ENCODE peak calls at places on chromosomes 5 and 9, in seven cellular contexts. One of them, this sample, is unnamed. For H3K9me3, the result is how much of the 10 kb centered on the place peaks cover.

GRCh38 chr5:97542469-97542868 is 359.4 kb upstream of the RIOK2 start:
- DNase-seq in gastrocnemius medialis: no peak
- DNase-seq in sigmoid colon: no peak
- DNase-seq in body of pancreas: no peak
- DNase-seq in breast epithelium: no peak
- DNase-seq in lower lobe of right lung: no peak
- DNase-seq in A549: no peak
- DNase-seq in this sample: no peak

GRCh38 chr5:33440482-33441240 is at the start of gene TARS1:
- DNase-seq in gastrocnemius medialis: peak
- DNase-seq in sigmoid colon: peak
- DNase-seq in body of pancreas: peak
- DNase-seq in breast epithelium: peak
- DNase-seq in lower lobe of right lung: peak
- DNase-seq in A549: peak
- DNase-seq in this sample: peak

GRCh38 chr9:98385751-98386150 is 130.3 kb upstream of the TBC1D2 start:
- DNase-seq in gastrocnemius medialis: no peak
- DNase-seq in sigmoid colon: no peak
- DNase-seq in body of pancreas: no peak
- DNase-seq in breast epithelium: no peak
- DNase-seq in lower lobe of right lung: no peak
- DNase-seq in A549: no peak
- DNase-seq in this sample: no peak

GRCh38 chr5:164359260-164359930 is 854.0 kb downstream of the MAT2B start:
- DNase-seq in gastrocnemius medialis: no peak
- DNase-seq in sigmoid colon: no peak
- DNase-seq in body of pancreas: no peak
- DNase-seq in breast epithelium: no peak
- DNase-seq in lower lobe of right lung: no peak
- DNase-seq in A549: no peak
- DNase-seq in this sample: no peak

GRCh38 chr5:132074772-132075718 is 1.5 kb downstream of the CSF2 start:
- DNase-seq in gastrocnemius medialis: no peak
- DNase-seq in sigmoid colon: no peak
- DNase-seq in body of pancreas: no peak
- DNase-seq in breast epithelium: no peak
- DNase-seq in lower lobe of right lung: peak
- DNase-seq in A549: no peak
- DNase-seq in this sample: no peak

GRCh38 chr5:17910318-17910717 is 276.1 kb downstream of the TAF11L14 start:
- DNase-seq in gastrocnemius medialis: no peak
- DNase-seq in sigmoid colon: no peak
- DNase-seq in body of pancreas: no peak
- DNase-seq in breast epithelium: no peak
- DNase-seq in lower lobe of right lung: no peak
- DNase-seq in A549: peak
- DNase-seq in this sample: no peak

GRCh38 chr5:117131048-117131679 is 556.5 kb upstream of the SEMA6A start:
- DNase-seq in gastrocnemius medialis: no peak
- DNase-seq in sigmoid colon: no peak
- DNase-seq in body of pancreas: peak
- DNase-seq in breast epithelium: peak
- DNase-seq in lower lobe of right lung: no peak
- DNase-seq in A549: no peak
- DNase-seq in this sample: no peak

GRCh38 chr5:166013417-166013816 is 2278.0 kb upstream of the WWC1 start:
- DNase-seq in gastrocnemius medialis: no peak
- DNase-seq in sigmoid colon: no peak
- DNase-seq in body of pancreas: no peak
- DNase-seq in breast epithelium: no peak
- DNase-seq in lower lobe of right lung: no peak
- DNase-seq in A549: no peak
- DNase-seq in this sample: no peak

GRCh38 chr9:124360277-124360676 is 55.0 kb downstream of the PSMB7 start:
- DNase-seq in gastrocnemius medialis: no peak
- DNase-seq in sigmoid colon: no peak
- DNase-seq in body of pancreas: no peak
- DNase-seq in breast epithelium: no peak
- DNase-seq in lower lobe of right lung: no peak
- DNase-seq in A549: no peak
- DNase-seq in this sample: no peak

GRCh38 chr9:86368871-86369521 is 14.8 kb upstream of the TUT7 start:
- DNase-seq in gastrocnemius medialis: no peak
- DNase-seq in sigmoid colon: no peak
- DNase-seq in body of pancreas: no peak
- DNase-seq in breast epithelium: no peak
- DNase-seq in lower lobe of right lung: no peak
- DNase-seq in A549: no peak
- DNase-seq in this sample: no peak

GRCh38 chr5:110088676-110089436 is 399.1 kb downstream of the MAN2A1 start:
- DNase-seq in gastrocnemius medialis: no peak
- DNase-seq in sigmoid colon: no peak
- DNase-seq in body of pancreas: no peak
- DNase-seq in breast epithelium: no peak
- DNase-seq in lower lobe of right lung: no peak
- DNase-seq in A549: no peak
- DNase-seq in this sample: no peak

GRCh38 chr5:177351392-177352329 is at the start of gene LMAN2:
- DNase-seq in gastrocnemius medialis: peak
- DNase-seq in sigmoid colon: peak
- DNase-seq in body of pancreas: peak
- DNase-seq in breast epithelium: peak
- DNase-seq in lower lobe of right lung: peak
- DNase-seq in A549: peak
- DNase-seq in this sample: peak

GRCh38 chr9:90814355-90814754 is 12.7 kb downstream of the SYK start:
- DNase-seq in gastrocnemius medialis: no peak
- DNase-seq in sigmoid colon: no peak
- DNase-seq in body of pancreas: no peak
- DNase-seq in breast epithelium: no peak
- DNase-seq in lower lobe of right lung: no peak
- DNase-seq in A549: no peak
- DNase-seq in this sample: no peak

GRCh38 chr9:37769306-37769705 is 15.6 kb downstream of the EXOSC3 start:
- DNase-seq in gastrocnemius medialis: no peak
- DNase-seq in sigmoid colon: no peak
- DNase-seq in body of pancreas: no peak
- DNase-seq in breast epithelium: no peak
- DNase-seq in lower lobe of right lung: no peak
- DNase-seq in A549: no peak
- DNase-seq in this sample: no peak

GRCh38 chr5:168318237-168318636 is 26.8 kb downstream of the WWC1 start:
- DNase-seq in gastrocnemius medialis: no peak
- DNase-seq in sigmoid colon: no peak
- DNase-seq in body of pancreas: no peak
- DNase-seq in breast epithelium: no peak
- DNase-seq in lower lobe of right lung: no peak
- DNase-seq in A549: no peak
- DNase-seq in this sample: no peak

GRCh38 chr5:150244209-150244608 is 45.4 kb downstream of the CAMK2A start:
- DNase-seq in gastrocnemius medialis: peak
- DNase-seq in sigmoid colon: no peak
- DNase-seq in body of pancreas: no peak
- DNase-seq in breast epithelium: no peak
- DNase-seq in lower lobe of right lung: no peak
- DNase-seq in A549: no peak
- DNase-seq in this sample: no peak

GRCh38 chr5:76617675-76618074 is 5.5 kb downstream of the F2RL2 start:
- DNase-seq in gastrocnemius medialis: no peak
- DNase-seq in sigmoid colon: no peak
- DNase-seq in body of pancreas: no peak
- DNase-seq in breast epithelium: no peak
- DNase-seq in lower lobe of right lung: no peak
- DNase-seq in A549: no peak
- DNase-seq in this sample: no peak

GRCh38 chr9:123860603-123861002 is 69.3 kb downstream of the DENND1A start:
- DNase-seq in gastrocnemius medialis: no peak
- DNase-seq in sigmoid colon: no peak
- DNase-seq in body of pancreas: no peak
- DNase-seq in breast epithelium: no peak
- DNase-seq in lower lobe of right lung: no peak
- DNase-seq in A549: no peak
- DNase-seq in this sample: no peak

GRCh38 chr5:90356612-90357011 is 52.9 kb downstream of the CETN3 start:
- DNase-seq in gastrocnemius medialis: no peak
- DNase-seq in sigmoid colon: no peak
- DNase-seq in body of pancreas: no peak
- DNase-seq in breast epithelium: no peak
- DNase-seq in lower lobe of right lung: no peak
- DNase-seq in A549: no peak
- DNase-seq in this sample: no peak

DNA sequence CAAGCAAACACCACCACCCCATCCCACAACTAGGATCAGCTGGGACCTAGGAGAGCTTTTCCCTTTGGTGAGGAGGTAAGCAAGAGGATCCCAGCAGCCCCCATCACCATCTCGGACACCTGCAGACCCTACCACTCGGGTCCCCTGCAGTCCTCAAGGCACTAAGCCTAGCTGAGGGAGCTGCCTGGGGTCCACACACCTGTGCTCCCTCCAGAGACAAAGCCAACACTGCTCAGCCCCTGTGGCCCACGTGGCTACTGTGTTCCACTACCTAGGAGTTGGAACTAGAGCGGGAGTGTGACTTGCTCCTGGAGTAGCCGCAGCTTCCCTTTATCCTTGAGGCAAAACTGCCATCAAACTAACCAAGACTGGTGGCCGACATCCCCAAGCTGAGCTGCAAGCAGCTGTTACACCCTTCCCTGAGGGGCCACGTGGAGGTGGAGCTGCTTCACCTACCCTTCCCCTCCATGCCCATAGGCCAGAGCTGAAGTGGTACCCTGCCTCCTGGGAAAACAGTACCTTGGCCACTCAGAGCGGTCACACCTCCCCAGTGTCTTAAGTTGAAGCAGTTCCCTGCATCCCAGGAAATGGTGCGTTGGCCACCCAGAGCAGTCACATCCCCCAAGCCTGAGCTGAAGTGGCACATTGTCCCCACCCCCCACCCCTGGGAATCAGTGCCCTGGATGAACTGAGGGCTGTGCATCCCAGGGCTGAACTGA is 205.5 kb downstream of the CACNA1B start:
- DNase-seq in gastrocnemius medialis: no peak
- DNase-seq in sigmoid colon: no peak
- DNase-seq in body of pancreas: no peak
- DNase-seq in breast epithelium: no peak
- DNase-seq in lower lobe of right lung: peak
- DNase-seq in A549: no peak
- DNase-seq in this sample: no peak
- H3K9me3 ChIP-seq in gastrocnemius medialis: under half
- H3K9me3 ChIP-seq in sigmoid colon: under half
- H3K9me3 ChIP-seq in body of pancreas: under half
- H3K9me3 ChIP-seq in breast epithelium: under half
- H3K9me3 ChIP-seq in lower lobe of right lung: under half
- H3K9me3 ChIP-seq in A549: under half
- H3K9me3 ChIP-seq in this sample: under half

GRCh38 chr9:69308217-69308931 is 16.6 kb upstream of the ENTREP1 start:
- DNase-seq in gastrocnemius medialis: no peak
- DNase-seq in sigmoid colon: no peak
- DNase-seq in body of pancreas: no peak
- DNase-seq in breast epithelium: no peak
- DNase-seq in lower lobe of right lung: no peak
- DNase-seq in A549: no peak
- DNase-seq in this sample: no peak
- H3K9me3 ChIP-seq in gastrocnemius medialis: under half
- H3K9me3 ChIP-seq in sigmoid colon: under half
- H3K9me3 ChIP-seq in body of pancreas: under half
- H3K9me3 ChIP-seq in breast epithelium: under half
- H3K9me3 ChIP-seq in lower lobe of right lung: under half
- H3K9me3 ChIP-seq in A549: under half
- H3K9me3 ChIP-seq in this sample: under half

DNA sequence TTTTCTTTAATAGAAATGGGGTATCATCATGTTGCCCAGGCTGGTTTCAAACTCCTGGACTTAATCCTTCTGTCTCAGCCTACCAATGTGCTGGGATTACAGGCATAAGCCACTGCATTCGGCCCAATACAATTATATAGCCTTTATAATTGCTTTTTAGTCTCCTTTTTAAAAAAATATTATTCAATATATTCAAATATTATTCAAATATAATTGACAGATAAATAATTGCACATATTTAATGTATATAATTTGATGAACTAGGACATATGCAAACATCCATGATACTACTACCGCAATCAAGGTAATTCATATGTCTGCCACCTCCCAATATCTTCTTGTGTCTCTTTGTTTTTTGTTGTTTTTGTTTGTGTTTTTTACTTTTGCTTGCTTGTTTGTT is 894.2 kb upstream of the PTPRD start:
- DNase-seq in gastrocnemius medialis: no peak
- DNase-seq in sigmoid colon: no peak
- DNase-seq in body of pancreas: no peak
- DNase-seq in breast epithelium: no peak
- DNase-seq in lower lobe of right lung: no peak
- DNase-seq in A549: no peak
- DNase-seq in this sample: no peak
- H3K9me3 ChIP-seq in gastrocnemius medialis: under half
- H3K9me3 ChIP-seq in sigmoid colon: under half
- H3K9me3 ChIP-seq in body of pancreas: under half
- H3K9me3 ChIP-seq in breast epithelium: under half
- H3K9me3 ChIP-seq in lower lobe of right lung: under half
- H3K9me3 ChIP-seq in A549: under half
- H3K9me3 ChIP-seq in this sample: under half

GRCh38 chr9:135249191-135249590 is 161.7 kb downstream of the OLFM1 start:
- DNase-seq in gastrocnemius medialis: no peak
- DNase-seq in sigmoid colon: peak
- DNase-seq in body of pancreas: no peak
- DNase-seq in breast epithelium: no peak
- DNase-seq in lower lobe of right lung: peak
- DNase-seq in A549: no peak
- DNase-seq in this sample: no peak

GRCh38 chr9:135246248-135247173 is 159.0 kb downstream of the OLFM1 start:
- DNase-seq in gastrocnemius medialis: no peak
- DNase-seq in sigmoid colon: peak
- DNase-seq in body of pancreas: no peak
- DNase-seq in breast epithelium: no peak
- DNase-seq in lower lobe of right lung: peak
- DNase-seq in A549: no peak
- DNase-seq in this sample: no peak

GRCh38 chr9:135248721-135249120 is 161.3 kb downstream of the OLFM1 start:
- DNase-seq in gastrocnemius medialis: no peak
- DNase-seq in sigmoid colon: peak
- DNase-seq in body of pancreas: no peak
- DNase-seq in breast epithelium: no peak
- DNase-seq in lower lobe of right lung: peak
- DNase-seq in A549: no peak
- DNase-seq in this sample: no peak

GRCh38 chr9:135247174-135247930 is 159.9 kb downstream of the OLFM1 start:
- DNase-seq in gastrocnemius medialis: no peak
- DNase-seq in sigmoid colon: peak
- DNase-seq in body of pancreas: peak
- DNase-seq in breast epithelium: no peak
- DNase-seq in lower lobe of right lung: peak
- DNase-seq in A549: no peak
- DNase-seq in this sample: no peak

DNA sequence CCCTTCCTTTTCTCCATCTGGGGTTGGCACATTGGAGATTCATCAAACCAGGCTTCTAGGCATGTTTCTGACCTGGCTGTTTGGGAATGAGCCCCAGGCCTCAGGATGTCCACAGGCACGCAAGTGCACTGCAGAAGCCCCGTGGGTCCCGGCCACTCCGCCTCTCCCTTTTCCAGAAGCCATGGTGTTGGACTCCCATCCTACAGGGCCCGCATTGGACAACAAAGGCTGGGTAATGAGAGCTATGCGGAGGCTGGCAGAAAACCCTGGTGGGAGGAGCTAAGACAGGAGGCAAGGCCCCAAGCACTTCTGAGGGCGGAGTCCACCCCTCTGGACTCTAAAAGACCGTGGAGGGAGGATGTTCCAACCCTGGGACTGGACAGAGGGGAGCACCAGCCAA is 160.6 kb downstream of the OLFM1 start:
- DNase-seq in gastrocnemius medialis: no peak
- DNase-seq in sigmoid colon: no peak
- DNase-seq in body of pancreas: no peak
- DNase-seq in breast epithelium: no peak
- DNase-seq in lower lobe of right lung: peak
- DNase-seq in A549: no peak
- DNase-seq in this sample: no peak
- H3K9me3 ChIP-seq in gastrocnemius medialis: under half
- H3K9me3 ChIP-seq in sigmoid colon: under half
- H3K9me3 ChIP-seq in body of pancreas: under half
- H3K9me3 ChIP-seq in breast epithelium: under half
- H3K9me3 ChIP-seq in lower lobe of right lung: under half
- H3K9me3 ChIP-seq in A549: under half
- H3K9me3 ChIP-seq in this sample: under half

This sample was measured in T-helper 17 cell.